ENCODE peak calls at places on chromosomes 6 and 20, in ten cellular contexts. One of them, this sample, is unnamed.

GRCh38 chr20:20366896-20367680 is 816 bp upstream of the INSM1 start:
- DNase-seq in right lobe of liver: no peak
- DNase-seq in pancreas: no peak
- DNase-seq in lower lobe of right lung: no peak
- DNase-seq in HFFc6: no peak
- DNase-seq in breast epithelium: no peak
- DNase-seq in cardiac fibroblast: no peak
- DNase-seq in activated CD8-positive, alpha-beta T cell treated with anti-CD3 and anti-CD28 coated beads for 36 hours: peak
- DNase-seq in PC-3: no peak
- DNase-seq in ovary: no peak
- DNase-seq in this sample: no peak

GRCh38 chr20:32608664-32609015 is 23.5 kb upstream of the NOL4L start:
- DNase-seq in right lobe of liver: no peak
- DNase-seq in cardiac fibroblast: no peak
- DNase-seq in activated CD8-positive, alpha-beta T cell treated with anti-CD3 and anti-CD28 coated beads for 36 hours: no peak
- DNase-seq in breast epithelium: no peak
- DNase-seq in HFFc6: no peak
- DNase-seq in pancreas: no peak
- DNase-seq in PC-3: no peak
- DNase-seq in lower lobe of right lung: no peak
- DNase-seq in ovary: no peak
- DNase-seq in this sample: no peak

GRCh38 chr6:23956988-23957387 is 169.0 kb upstream of the NRSN1 start:
- DNase-seq in breast epithelium: no peak
- DNase-seq in lower lobe of right lung: no peak
- DNase-seq in activated CD8-positive, alpha-beta T cell treated with anti-CD3 and anti-CD28 coated beads for 36 hours: no peak
- DNase-seq in HFFc6: no peak
- DNase-seq in right lobe of liver: no peak
- DNase-seq in pancreas: no peak
- DNase-seq in ovary: no peak
- DNase-seq in PC-3: no peak
- DNase-seq in cardiac fibroblast: no peak
- DNase-seq in this sample: no peak

GRCh38 chr6:126344181-126344580 is 4.3 kb downstream of the CENPW start:
- DNase-seq in right lobe of liver: no peak
- DNase-seq in ovary: no peak
- DNase-seq in breast epithelium: no peak
- DNase-seq in HFFc6: no peak
- DNase-seq in lower lobe of right lung: no peak
- DNase-seq in PC-3: no peak
- DNase-seq in activated CD8-positive, alpha-beta T cell treated with anti-CD3 and anti-CD28 coated beads for 36 hours: no peak
- DNase-seq in cardiac fibroblast: no peak
- DNase-seq in pancreas: no peak
- DNase-seq in this sample: no peak

GRCh38 chr6:42727084-42727601 is 4.7 kb upstream of the PRPH2 start:
- DNase-seq in cardiac fibroblast: peak
- DNase-seq in lower lobe of right lung: peak
- DNase-seq in pancreas: peak
- DNase-seq in HFFc6: peak
- DNase-seq in activated CD8-positive, alpha-beta T cell treated with anti-CD3 and anti-CD28 coated beads for 36 hours: peak
- DNase-seq in ovary: peak
- DNase-seq in right lobe of liver: no peak
- DNase-seq in PC-3: no peak
- DNase-seq in breast epithelium: no peak
- DNase-seq in this sample: no peak

GRCh38 chr6:149127212-149127611 is 190.3 kb upstream of the TAB2 start:
- DNase-seq in lower lobe of right lung: no peak
- DNase-seq in activated CD8-positive, alpha-beta T cell treated with anti-CD3 and anti-CD28 coated beads for 36 hours: no peak
- DNase-seq in cardiac fibroblast: peak
- DNase-seq in ovary: no peak
- DNase-seq in breast epithelium: no peak
- DNase-seq in right lobe of liver: no peak
- DNase-seq in pancreas: no peak
- DNase-seq in PC-3: peak
- DNase-seq in HFFc6: peak
- DNase-seq in this sample: no peak

GRCh38 chr6:111663232-111663631 is 57.6 kb upstream of the TRAF3IP2 start:
- DNase-seq in pancreas: no peak
- DNase-seq in lower lobe of right lung: no peak
- DNase-seq in breast epithelium: no peak
- DNase-seq in right lobe of liver: no peak
- DNase-seq in activated CD8-positive, alpha-beta T cell treated with anti-CD3 and anti-CD28 coated beads for 36 hours: no peak
- DNase-seq in cardiac fibroblast: no peak
- DNase-seq in HFFc6: no peak
- DNase-seq in PC-3: no peak
- DNase-seq in ovary: no peak
- DNase-seq in this sample: no peak

GRCh38 chr6:36353411-36353915 is 16.8 kb upstream of the BNIP5 start:
- DNase-seq in HFFc6: no peak
- DNase-seq in right lobe of liver: no peak
- DNase-seq in breast epithelium: no peak
- DNase-seq in cardiac fibroblast: no peak
- DNase-seq in ovary: no peak
- DNase-seq in PC-3: no peak
- DNase-seq in lower lobe of right lung: no peak
- DNase-seq in pancreas: no peak
- DNase-seq in activated CD8-positive, alpha-beta T cell treated with anti-CD3 and anti-CD28 coated beads for 36 hours: no peak
- DNase-seq in this sample: no peak

GRCh38 chr6:149060985-149061760 is 256.3 kb upstream of the TAB2 start:
- DNase-seq in pancreas: no peak
- DNase-seq in right lobe of liver: no peak
- DNase-seq in HFFc6: no peak
- DNase-seq in ovary: no peak
- DNase-seq in breast epithelium: no peak
- DNase-seq in activated CD8-positive, alpha-beta T cell treated with anti-CD3 and anti-CD28 coated beads for 36 hours: no peak
- DNase-seq in PC-3: peak
- DNase-seq in cardiac fibroblast: peak
- DNase-seq in lower lobe of right lung: no peak
- DNase-seq in this sample: no peak

GRCh38 chr20:15902493-15902892 is 670.8 kb downstream of the KIF16B start:
- DNase-seq in cardiac fibroblast: no peak
- DNase-seq in activated CD8-positive, alpha-beta T cell treated with anti-CD3 and anti-CD28 coated beads for 36 hours: peak
- DNase-seq in breast epithelium: no peak
- DNase-seq in ovary: no peak
- DNase-seq in pancreas: no peak
- DNase-seq in PC-3: peak
- DNase-seq in lower lobe of right lung: no peak
- DNase-seq in right lobe of liver: no peak
- DNase-seq in HFFc6: no peak
- DNase-seq in this sample: no peak

GRCh38 chr6:108673602-108674001 is 112.9 kb downstream of the FOXO3 start:
- DNase-seq in right lobe of liver: no peak
- DNase-seq in activated CD8-positive, alpha-beta T cell treated with anti-CD3 and anti-CD28 coated beads for 36 hours: no peak
- DNase-seq in PC-3: peak
- DNase-seq in lower lobe of right lung: no peak
- DNase-seq in HFFc6: no peak
- DNase-seq in ovary: no peak
- DNase-seq in breast epithelium: no peak
- DNase-seq in cardiac fibroblast: no peak
- DNase-seq in pancreas: no peak
- DNase-seq in this sample: no peak

GRCh38 chr20:59794555-59794954 is 138.9 kb downstream of the SYCP2 start:
- DNase-seq in activated CD8-positive, alpha-beta T cell treated with anti-CD3 and anti-CD28 coated beads for 36 hours: no peak
- DNase-seq in pancreas: no peak
- DNase-seq in breast epithelium: no peak
- DNase-seq in HFFc6: no peak
- DNase-seq in cardiac fibroblast: no peak
- DNase-seq in lower lobe of right lung: no peak
- DNase-seq in right lobe of liver: no peak
- DNase-seq in ovary: no peak
- DNase-seq in PC-3: peak
- DNase-seq in this sample: no peak

GRCh38 chr6:159461266-159461665 is 231.8 kb downstream of the SOD2 start:
- DNase-seq in pancreas: no peak
- DNase-seq in cardiac fibroblast: no peak
- DNase-seq in activated CD8-positive, alpha-beta T cell treated with anti-CD3 and anti-CD28 coated beads for 36 hours: no peak
- DNase-seq in right lobe of liver: no peak
- DNase-seq in HFFc6: peak
- DNase-seq in breast epithelium: no peak
- DNase-seq in PC-3: peak
- DNase-seq in lower lobe of right lung: no peak
- DNase-seq in ovary: no peak
- DNase-seq in this sample: no peak

GRCh38 chr20:4812216-4812615 is 90.5 kb downstream of the PRND start:
- DNase-seq in lower lobe of right lung: no peak
- DNase-seq in cardiac fibroblast: no peak
- DNase-seq in ovary: no peak
- DNase-seq in right lobe of liver: no peak
- DNase-seq in activated CD8-positive, alpha-beta T cell treated with anti-CD3 and anti-CD28 coated beads for 36 hours: peak
- DNase-seq in pancreas: no peak
- DNase-seq in breast epithelium: no peak
- DNase-seq in HFFc6: no peak
- DNase-seq in PC-3: no peak
- DNase-seq in this sample: no peak

GRCh38 chr6:18429655-18430054 is 42.5 kb downstream of the RNF144B start:
- DNase-seq in ovary: no peak
- DNase-seq in right lobe of liver: no peak
- DNase-seq in pancreas: no peak
- DNase-seq in lower lobe of right lung: no peak
- DNase-seq in activated CD8-positive, alpha-beta T cell treated with anti-CD3 and anti-CD28 coated beads for 36 hours: no peak
- DNase-seq in cardiac fibroblast: no peak
- DNase-seq in HFFc6: no peak
- DNase-seq in PC-3: no peak
- DNase-seq in breast epithelium: no peak
- DNase-seq in this sample: no peak

DNA sequence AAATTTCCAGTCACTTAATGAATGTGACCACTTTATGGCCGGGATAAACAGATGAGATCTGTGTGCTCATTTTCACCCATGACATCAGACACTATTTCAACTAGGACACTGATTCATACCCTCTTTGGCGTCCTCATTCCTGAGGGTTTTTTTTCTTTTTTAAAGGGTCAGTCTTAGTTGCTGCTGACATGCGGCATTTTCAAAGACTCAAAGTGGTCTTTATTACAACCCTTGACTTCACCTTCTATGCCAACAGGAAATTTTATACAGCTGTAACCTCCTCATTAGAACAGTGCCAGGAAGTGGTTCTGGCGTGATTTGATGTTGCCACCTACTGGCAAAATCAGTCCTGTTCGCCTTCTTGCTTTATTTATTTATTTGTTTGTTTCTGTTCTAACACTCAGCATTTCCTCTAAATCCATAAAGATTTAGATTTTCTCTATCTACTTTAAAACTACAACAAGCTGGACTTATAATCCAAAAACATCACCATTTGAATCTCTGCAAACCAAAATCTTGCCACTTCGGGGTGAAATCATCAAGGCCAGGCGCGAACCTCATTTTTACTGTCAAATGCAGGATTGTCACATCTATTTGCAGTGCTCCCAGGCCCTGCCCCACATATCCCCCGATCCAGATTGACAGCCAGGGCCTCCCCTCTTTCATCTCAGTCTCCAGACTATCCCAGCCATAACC is 77.7 kb downstream of the C6orf118 start:
- DNase-seq in lower lobe of right lung: no peak
- DNase-seq in breast epithelium: no peak
- DNase-seq in right lobe of liver: no peak
- DNase-seq in cardiac fibroblast: peak
- DNase-seq in activated CD8-positive, alpha-beta T cell treated with anti-CD3 and anti-CD28 coated beads for 36 hours: no peak
- DNase-seq in HFFc6: no peak
- DNase-seq in pancreas: no peak
- DNase-seq in ovary: no peak
- DNase-seq in PC-3: peak
- DNase-seq in this sample: no peak
- TF ChIP-seq CTCF in lower lobe of right lung: peak
- TF ChIP-seq CTCF in breast epithelium: no peak
- TF ChIP-seq CTCF in right lobe of liver: peak
- TF ChIP-seq CTCF in cardiac fibroblast: peak
- TF ChIP-seq CTCF in activated CD8-positive, alpha-beta T cell treated with anti-CD3 and anti-CD28 coated beads for 36 hours: no peak
- TF ChIP-seq CTCF in HFFc6: peak
- TF ChIP-seq CTCF in pancreas: no peak
- TF ChIP-seq CTCF in ovary: no peak
- TF ChIP-seq CTCF in PC-3: peak
- TF ChIP-seq CTCF in this sample: peak

GRCh38 chr6:79984261-79984660 is 20.2 kb upstream of the TTK start:
- DNase-seq in breast epithelium: no peak
- DNase-seq in HFFc6: no peak
- DNase-seq in activated CD8-positive, alpha-beta T cell treated with anti-CD3 and anti-CD28 coated beads for 36 hours: peak
- DNase-seq in cardiac fibroblast: peak
- DNase-seq in lower lobe of right lung: no peak
- DNase-seq in ovary: no peak
- DNase-seq in right lobe of liver: no peak
- DNase-seq in pancreas: no peak
- DNase-seq in PC-3: peak
- DNase-seq in this sample: no peak
- TF ChIP-seq CTCF in breast epithelium: no peak
- TF ChIP-seq CTCF in HFFc6: no peak
- TF ChIP-seq CTCF in activated CD8-positive, alpha-beta T cell treated with anti-CD3 and anti-CD28 coated beads for 36 hours: no peak
- TF ChIP-seq CTCF in cardiac fibroblast: no peak
- TF ChIP-seq CTCF in lower lobe of right lung: no peak
- TF ChIP-seq CTCF in ovary: no peak
- TF ChIP-seq CTCF in right lobe of liver: no peak
- TF ChIP-seq CTCF in pancreas: no peak
- TF ChIP-seq CTCF in PC-3: peak
- TF ChIP-seq CTCF in this sample: no peak

GRCh38 chr20:57509665-57510237 is 15.2 kb downstream of the CTCFL start:
- DNase-seq in lower lobe of right lung: no peak
- DNase-seq in right lobe of liver: no peak
- DNase-seq in ovary: no peak
- DNase-seq in pancreas: no peak
- DNase-seq in activated CD8-positive, alpha-beta T cell treated with anti-CD3 and anti-CD28 coated beads for 36 hours: peak
- DNase-seq in PC-3: peak
- DNase-seq in breast epithelium: no peak
- DNase-seq in HFFc6: no peak
- DNase-seq in cardiac fibroblast: peak
- DNase-seq in this sample: no peak
- TF ChIP-seq CTCF in lower lobe of right lung: peak
- TF ChIP-seq CTCF in right lobe of liver: peak
- TF ChIP-seq CTCF in ovary: no peak
- TF ChIP-seq CTCF in pancreas: no peak
- TF ChIP-seq CTCF in activated CD8-positive, alpha-beta T cell treated with anti-CD3 and anti-CD28 coated beads for 36 hours: no peak
- TF ChIP-seq CTCF in PC-3: peak
- TF ChIP-seq CTCF in breast epithelium: no peak
- TF ChIP-seq CTCF in HFFc6: peak
- TF ChIP-seq CTCF in cardiac fibroblast: peak
- TF ChIP-seq CTCF in this sample: no peak

DNA sequence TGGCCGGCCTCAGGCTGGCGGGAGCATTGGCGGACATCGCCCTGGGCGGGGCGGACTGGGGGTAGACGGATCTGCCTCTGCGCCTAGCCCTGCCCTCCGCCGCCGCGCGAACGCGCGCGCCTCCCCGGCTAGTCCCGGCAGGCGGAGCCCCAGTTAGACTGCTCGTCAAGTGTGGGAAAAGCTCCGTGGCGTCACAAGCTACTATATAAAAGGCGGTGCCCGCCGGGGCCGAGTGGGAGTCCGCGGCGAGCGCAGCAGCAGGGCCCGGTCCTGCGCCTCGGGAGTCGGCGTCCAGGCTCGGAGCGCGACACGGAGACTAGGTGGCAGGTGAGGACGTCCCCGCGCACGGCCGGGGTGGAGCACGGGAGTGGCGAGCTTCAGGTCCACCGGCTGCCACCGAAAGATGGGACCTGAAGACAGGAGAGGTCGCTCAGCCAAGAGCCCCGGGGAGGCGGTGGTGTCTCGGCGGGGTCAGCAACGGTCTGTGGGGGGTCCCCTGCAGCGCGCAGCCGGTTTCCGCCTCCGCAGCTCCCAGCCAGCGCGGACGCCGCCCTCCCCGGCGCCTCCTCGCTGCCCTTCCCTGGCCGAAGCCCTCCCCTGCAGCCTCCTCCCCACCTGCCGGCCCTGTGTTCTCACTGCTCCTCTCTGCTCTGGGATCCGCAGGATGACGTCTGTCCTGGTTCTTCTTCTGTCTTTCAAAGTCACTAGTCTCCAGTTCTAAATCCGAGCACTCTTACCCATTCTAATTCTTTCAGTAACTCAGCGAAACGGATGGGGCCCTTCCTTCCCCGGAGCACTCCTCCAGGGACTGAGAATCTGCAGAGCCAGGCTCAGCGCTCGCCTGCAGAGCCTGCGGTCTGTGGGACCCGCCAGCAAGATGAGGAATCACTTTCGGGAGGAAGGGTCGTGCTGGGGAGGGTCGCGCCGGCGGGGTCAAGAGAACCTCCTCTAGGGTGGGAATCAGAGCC is 4.3 kb upstream of the RIPK1 start:
- DNase-seq in PC-3: peak
- DNase-seq in right lobe of liver: peak
- DNase-seq in ovary: peak
- DNase-seq in lower lobe of right lung: peak
- DNase-seq in HFFc6: peak
- DNase-seq in cardiac fibroblast: peak
- DNase-seq in activated CD8-positive, alpha-beta T cell treated with anti-CD3 and anti-CD28 coated beads for 36 hours: peak
- DNase-seq in pancreas: peak
- DNase-seq in breast epithelium: peak
- DNase-seq in this sample: peak
- TF ChIP-seq CTCF in PC-3: no peak
- TF ChIP-seq CTCF in right lobe of liver: no peak
- TF ChIP-seq CTCF in ovary: no peak
- TF ChIP-seq CTCF in lower lobe of right lung: no peak
- TF ChIP-seq CTCF in HFFc6: peak
- TF ChIP-seq CTCF in cardiac fibroblast: no peak
- TF ChIP-seq CTCF in activated CD8-positive, alpha-beta T cell treated with anti-CD3 and anti-CD28 coated beads for 36 hours: no peak
- TF ChIP-seq CTCF in pancreas: no peak
- TF ChIP-seq CTCF in breast epithelium: no peak
- TF ChIP-seq CTCF in this sample: no peak